ENCODE peak calls at places on chromosomes 2 and 18, in four cellular contexts. M is dorsolateral prefrontal cortex, K is DND-41, P is WTC11. U is an unnamed sample.

GRCh38 chr2:138818479-138818878 is 38.3 kb upstream of the NXPH2 start:
- DNase-seq in M (no peak), P (no peak), K (no peak), U (no peak)

GRCh38 chr18:2411381-2411977 is 159.8 kb downstream of the METTL4 start:
- DNase-seq in P (no peak), M (no peak), K (no peak), U (no peak)

GRCh38 chr2:120958623-120959366 is 223.1 kb downstream of the GLI2 start:
- DNase-seq in P (peak), M (no peak), K (peak), U (peak)

GRCh38 chr2:12720752-12721151 is 4.0 kb downstream of the TRIB2 start:
- DNase-seq in K (no peak), M (no peak), P (no peak), U (no peak)

GRCh38 chr2:231613054-231613654 is 20.5 kb downstream of the TEX44 start:
- DNase-seq in K (no peak), M (no peak), P (no peak), U (no peak)

GRCh38 chr2:86037141-86037794 is 68.4 kb downstream of the POLR1A start:
- DNase-seq in P (no peak), M (peak), K (peak), U (peak)

GRCh38 chr18:42742976-42743755 is 372.3 kb downstream of the RIT2 start:
- DNase-seq in P (no peak), M (no peak), K (no peak), U (no peak)

GRCh38 chr2:197994751-197995150 is 190.4 kb downstream of the PLCL1 start:
- DNase-seq in K (no peak), M (no peak), P (no peak), U (no peak)

GRCh38 chr18:49731860-49732311 is 81.4 kb downstream of the ACAA2 start:
- DNase-seq in M (no peak), K (no peak), P (no peak), U (no peak)

GRCh38 chr2:85911836-85912692 is 23.3 kb upstream of the ST3GAL5 start:
- DNase-seq in P (no peak), M (no peak), K (no peak), U (peak)

GRCh38 chr2:98012561-98012979 is 16.8 kb upstream of the TMEM131 start:
- DNase-seq in P (no peak), M (no peak), K (no peak), U (peak)

GRCh38 chr2:119490106-119490505 is 34.2 kb downstream of the SCTR start:
- DNase-seq in P (no peak), K (no peak), M (no peak), U (no peak)

GRCh38 chr2:186919272-186919671 is 70.3 kb upstream of the ZSWIM2 start:
- DNase-seq in P (no peak), K (no peak), M (no peak), U (no peak)

GRCh38 chr2:169828141-169828811 is 1.0 kb downstream of the UBR3 start:
- DNase-seq in P (no peak), M (peak), K (peak), U (peak)

GRCh38 chr2:128469203-128469602 is 150.5 kb upstream of the HS6ST1 start:
- DNase-seq in M (no peak), K (peak), P (no peak), U (peak)

GRCh38 chr2:181305151-181306123 is 151.7 kb upstream of the ITGA4 start:
- DNase-seq in K (peak), M (no peak), P (peak), U (peak)

GRCh38 chr2:62178741-62179271 is 17.1 kb upstream of the B3GNT2 start:
- DNase-seq in P (no peak), M (no peak), K (no peak), U (no peak)

GRCh38 chr2:157874997-157875719 is 972 bp downstream of the ACVR1 start:
- DNase-seq in K (no peak), M (no peak), P (peak), U (peak)

GRCh38 chr2:20595439-20596192 is 55.3 kb downstream of the HS1BP3 start:
- DNase-seq in P (peak), M (no peak), K (no peak), U (peak)

GRCh38 chr18:67154979-67155378 is 361.5 kb downstream of the DSEL start:
- DNase-seq in M (no peak), P (no peak), K (no peak), U (no peak)

GRCh38 chr18:12782521-12782920 is 79.7 kb downstream of the PSMG2 start:
- DNase-seq in P (no peak), K (no peak), M (no peak), U (no peak)

GRCh38 chr2:11513319-11513718 is 20.5 kb upstream of the GREB1 start:
- DNase-seq in K (no peak), P (no peak), M (no peak), U (no peak)

GRCh38 chr2:173652311-173652710 is 297.6 kb downstream of the CDCA7 start:
- DNase-seq in M (no peak), K (no peak), P (no peak), U (no peak)

GRCh38 chr2:131151398-131151797 is 46.3 kb downstream of the PLEKHB2 start:
- DNase-seq in M (no peak), P (no peak), K (no peak), U (no peak)

GRCh38 chr2:183164111-183165015 is 40.1 kb downstream of the NUP35 start:
- DNase-seq in K (no peak), P (no peak), M (no peak), U (no peak)

GRCh38 chr2:222837643-222838056 is 23.2 kb upstream of the ACSL3 start:
- DNase-seq in P (no peak), M (no peak), K (no peak), U (no peak)

GRCh38 chr2:1544478-1545069 is 131.3 kb downstream of the TPO start:
- DNase-seq in P (no peak), M (no peak), K (no peak), U (no peak)

GRCh38 chr2:216636570-216637450 is 3.6 kb downstream of the IGFBP2 start:
- DNase-seq in M (peak), K (peak), P (peak), U (peak)

GRCh38 chr2:83827618-83828017 is 631.5 kb downstream of the SUCLG1 start:
- DNase-seq in K (no peak), P (no peak), M (no peak), U (no peak)

GRCh38 chr2:151946856-151947523 is 118.8 kb upstream of the ARL5A start:
- DNase-seq in P (peak), K (no peak), M (no peak), U (peak)

GRCh38 chr2:3377279-3377611 is 373 bp downstream of the EIPR1 start:
- DNase-seq in P (no peak), K (no peak), M (no peak), U (peak)

GRCh38 chr2:26043862-26044736 is 10.2 kb downstream of the RAB10 start:
- DNase-seq in M (no peak), P (no peak), K (peak), U (peak)

DNA sequence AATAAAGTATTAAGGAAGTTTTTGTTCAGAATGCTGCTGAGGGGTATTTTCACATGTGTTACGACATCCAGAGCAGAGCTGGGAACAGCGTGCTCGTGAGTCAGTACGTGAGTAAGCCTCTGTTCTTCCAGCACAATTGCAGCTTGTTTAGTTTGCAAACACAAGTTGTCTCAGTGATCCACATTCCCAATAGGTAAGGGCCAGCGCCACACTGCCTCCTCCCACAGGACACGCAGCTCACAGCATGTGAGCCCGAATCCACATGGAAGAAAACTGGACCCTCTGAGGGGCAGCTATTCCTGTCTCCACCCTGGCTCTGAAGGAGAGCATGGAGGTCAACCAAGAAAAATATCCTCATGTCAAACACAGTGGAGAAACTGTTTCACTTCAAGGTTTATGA is 173.9 kb upstream of the PID1 start:
- DNase-seq in K (no peak), M (peak), P (no peak), U (no peak)
- TF ChIP-seq CTCF in K (no peak), M (no peak), P (no peak), U (no peak)

GRCh38 chr2:70498054-70498453 is 55.6 kb downstream of the TGFA start:
- DNase-seq in P (no peak), K (no peak), M (no peak), U (no peak)
- TF ChIP-seq CTCF in P (peak), K (peak), M (no peak), U (peak)

DNA sequence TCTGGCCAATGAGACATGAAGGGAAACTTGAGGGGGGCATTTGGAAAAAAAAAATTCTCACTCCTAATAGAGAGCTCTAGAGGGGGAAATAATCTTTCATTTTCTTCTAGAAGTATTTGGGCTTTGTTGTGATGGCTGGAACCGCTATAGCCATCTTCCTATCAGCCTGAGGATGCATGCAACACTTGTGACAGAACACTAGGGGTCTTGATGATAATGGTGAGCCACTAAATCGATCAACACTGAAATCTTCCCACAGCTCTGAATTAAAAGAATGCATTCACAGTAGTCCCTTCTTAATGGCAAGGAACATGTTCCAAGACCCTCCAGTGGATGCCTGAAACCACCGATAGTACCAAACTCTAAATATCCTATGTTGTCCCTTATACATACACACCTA is 325.3 kb downstream of the LNPK start:
- DNase-seq in K (no peak), M (no peak), P (no peak), U (no peak)
- TF ChIP-seq CTCF in K (peak), M (no peak), P (no peak), U (no peak)

DNA sequence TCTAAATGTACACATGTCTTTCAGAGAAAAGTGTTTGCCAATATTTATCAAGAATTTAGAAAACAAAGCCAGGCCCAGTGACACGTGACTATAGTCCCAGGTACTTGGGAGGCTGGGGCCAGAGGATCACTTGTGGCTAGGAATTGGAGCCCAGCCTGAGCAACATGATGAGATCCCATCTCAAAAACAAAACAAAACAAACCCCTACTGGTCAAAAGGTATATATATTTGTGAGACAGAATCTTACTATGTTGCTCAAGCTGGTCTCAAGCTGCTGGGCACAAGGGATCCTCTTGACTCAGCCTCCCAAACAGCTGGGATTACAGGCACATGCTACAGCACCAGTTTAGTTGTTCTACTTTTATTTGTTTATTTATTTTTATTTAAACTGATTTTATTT is 79.2 kb downstream of the ZDBF2 start:
- DNase-seq in P (no peak), K (no peak), M (no peak), U (no peak)
- TF ChIP-seq CTCF in P (no peak), K (no peak), M (no peak), U (no peak)

GRCh38 chr2:66574701-66575624 is 140.0 kb downstream of the MEIS1 start:
- DNase-seq in M (no peak), P (peak), K (no peak), U (no peak)
- TF ChIP-seq CTCF in M (peak), P (no peak), K (no peak), U (no peak)

DNA sequence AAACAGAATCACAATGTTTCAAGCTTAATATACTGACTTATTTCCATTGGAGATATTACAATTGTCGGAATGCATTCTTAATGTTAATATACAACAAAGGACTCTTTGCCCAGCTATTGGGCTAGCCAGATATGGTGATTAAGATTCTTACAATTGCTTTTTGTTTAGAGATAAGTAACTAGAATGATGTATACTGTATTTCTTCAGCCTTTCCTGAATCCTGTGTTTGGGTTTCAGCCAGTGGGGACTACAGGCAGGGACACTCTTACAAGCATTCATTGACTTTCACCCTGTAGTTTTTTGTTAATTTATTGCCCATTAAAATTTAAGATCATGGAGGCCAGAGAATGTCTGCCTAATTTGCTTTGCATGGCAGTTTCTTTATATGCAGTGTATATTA is 254.1 kb upstream of the TMEFF2 start:
- DNase-seq in K (no peak), M (no peak), P (no peak), U (no peak)
- TF ChIP-seq CTCF in K (no peak), M (no peak), P (no peak), U (no peak)

DNA sequence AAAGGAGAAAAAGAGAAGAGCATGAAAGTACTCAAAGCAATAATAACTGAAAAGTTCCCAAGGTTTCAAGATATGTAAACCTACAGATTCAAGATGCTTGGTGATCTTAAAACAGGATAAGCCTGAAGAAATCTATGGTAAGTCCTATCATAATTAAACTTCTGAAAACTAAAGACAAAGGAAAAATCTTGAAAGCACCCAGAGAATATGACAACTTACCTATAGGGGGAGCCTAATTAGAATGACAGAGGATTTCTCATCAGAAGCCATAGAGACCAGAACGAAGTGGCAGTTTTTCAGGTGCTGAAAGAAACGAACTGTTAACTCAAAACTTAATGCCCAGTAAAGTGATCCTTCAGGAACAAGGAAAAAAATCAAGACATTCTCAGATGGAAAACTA is 59.7 kb downstream of the XDH start:
- DNase-seq in K (no peak), P (no peak), M (no peak), U (no peak)
- TF ChIP-seq CTCF in K (peak), P (no peak), M (no peak), U (peak)

DNA sequence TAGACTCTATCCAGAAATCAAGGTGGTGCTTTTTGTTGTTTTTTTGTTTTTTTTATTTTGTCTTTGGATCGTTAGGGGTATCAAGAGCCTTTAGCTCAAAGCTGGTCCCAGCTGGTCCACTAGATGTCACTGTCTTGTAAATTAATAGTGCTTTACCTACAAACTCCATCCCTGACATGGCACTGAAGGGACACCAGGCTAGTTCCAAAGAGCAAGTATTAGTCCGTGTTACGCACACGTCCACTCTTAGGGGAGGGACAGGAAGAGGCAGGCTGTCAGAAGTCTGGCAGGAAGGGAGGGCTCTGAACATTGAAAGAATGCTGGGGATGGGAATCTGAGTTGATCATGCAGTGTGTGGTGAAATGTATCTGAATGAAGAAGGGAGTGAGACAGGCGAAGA is 85.9 kb upstream of the CCBE1 start:
- DNase-seq in P (peak), M (no peak), K (peak), U (peak)
- TF ChIP-seq CTCF in P (no peak), M (no peak), K (peak), U (peak)

GRCh38 chr2:179355881-179356280 is 91.2 kb upstream of the SESTD1 start:
- DNase-seq in P (no peak), M (no peak), K (no peak), U (no peak)

GRCh38 chr2:179349670-179350303 is 85.2 kb upstream of the SESTD1 start:
- DNase-seq in P (no peak), K (no peak), M (no peak), U (no peak)

GRCh38 chr2:179354296-179354695 is 89.7 kb upstream of the SESTD1 start:
- DNase-seq in M (no peak), P (no peak), K (no peak), U (no peak)

GRCh38 chr2:179352181-179352580 is 87.5 kb upstream of the SESTD1 start:
- DNase-seq in M (no peak), K (no peak), P (no peak), U (no peak)

GRCh38 chr2:179354739-179355537 is 90.3 kb upstream of the SESTD1 start:
- DNase-seq in M (no peak), P (no peak), K (no peak), U (no peak)
- TF ChIP-seq CTCF in M (no peak), P (peak), K (peak), U (no peak)

DNA sequence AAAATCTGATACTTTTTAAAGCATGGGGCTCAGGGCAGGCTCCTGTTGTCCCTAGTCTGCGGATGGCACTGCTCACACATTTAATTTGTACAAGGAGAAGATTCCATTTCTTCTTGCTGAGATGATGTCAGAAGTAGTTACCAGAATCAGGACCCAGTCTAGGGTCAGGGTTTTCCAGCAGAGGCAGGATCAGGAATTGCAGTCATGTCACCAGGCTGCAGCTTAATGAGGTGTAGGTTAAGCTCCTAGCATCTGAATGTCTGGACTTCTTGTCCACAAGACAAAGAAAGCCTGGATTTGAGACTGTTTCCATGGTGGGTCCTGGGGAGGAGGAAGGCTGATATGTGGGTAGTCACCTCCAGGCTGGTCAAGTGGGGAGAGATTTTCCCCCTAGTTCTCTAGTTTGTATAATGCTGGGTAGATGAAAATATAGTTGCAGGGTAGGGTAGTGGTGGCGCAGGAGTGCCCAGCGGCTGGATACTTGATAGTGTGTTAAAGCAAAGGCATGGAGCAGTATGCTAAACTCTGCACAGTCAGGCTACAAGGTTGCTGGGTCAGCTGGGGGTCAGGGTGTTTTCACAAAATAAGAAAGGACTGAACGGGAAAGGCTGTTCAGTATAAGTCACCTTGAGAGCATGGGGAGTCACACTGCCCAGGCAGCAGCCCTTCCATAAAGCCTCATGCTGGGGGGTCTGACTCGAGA is 148.4 kb downstream of the PRKCE start:
- DNase-seq in M (no peak), K (no peak), P (no peak), U (no peak)
- TF ChIP-seq CTCF in M (no peak), K (no peak), P (no peak), U (no peak)